ENCODE peak calls at places on chromosomes 6 and 20, in ten cellular contexts. One of them, this sample, is unnamed.

GRCh38 chr6:94341173-94341572 is 921.8 kb upstream of the EPHA7 start:
- DNase-seq in stimulated activated CD8-positive, alpha-beta memory T cell treated with anti-CD3 and anti-CD28 coated beads, Interleukin-12 subunit alpha, Interleukin-12 subunit beta, amount 100 ng/mL, for 4 hours: no peak
- DNase-seq in activated naive CD4-positive, alpha-beta T cell: no peak
- DNase-seq in CD4-positive, alpha-beta memory T cell: no peak
- DNase-seq in NCI-H187: no peak
- DNase-seq in mesendoderm: no peak
- DNase-seq in M059J: no peak
- DNase-seq in left ventricle myocardium superior: no peak
- DNase-seq in stimulated activated CD4-positive, alpha-beta T cell treated with anti-CD3 and anti-CD28 coated beads, Interleukin-1b, Interleukin-23, amount 100 ng/mL, for 1 hour: no peak
- DNase-seq in immature natural killer cell: no peak
- DNase-seq in this sample: no peak

GRCh38 chr6:165245716-165246115 is 63.7 kb downstream of the C6orf118 start:
- DNase-seq in stimulated activated CD8-positive, alpha-beta memory T cell treated with anti-CD3 and anti-CD28 coated beads, Interleukin-12 subunit alpha, Interleukin-12 subunit beta, amount 100 ng/mL, for 4 hours: no peak
- DNase-seq in activated naive CD4-positive, alpha-beta T cell: no peak
- DNase-seq in CD4-positive, alpha-beta memory T cell: no peak
- DNase-seq in NCI-H187: no peak
- DNase-seq in mesendoderm: no peak
- DNase-seq in M059J: no peak
- DNase-seq in left ventricle myocardium superior: no peak
- DNase-seq in stimulated activated CD4-positive, alpha-beta T cell treated with anti-CD3 and anti-CD28 coated beads, Interleukin-1b, Interleukin-23, amount 100 ng/mL, for 1 hour: no peak
- DNase-seq in immature natural killer cell: no peak
- DNase-seq in this sample: no peak

GRCh38 chr6:27770724-27771123 is 141.5 kb downstream of the OR2B2 start:
- DNase-seq in stimulated activated CD8-positive, alpha-beta memory T cell treated with anti-CD3 and anti-CD28 coated beads, Interleukin-12 subunit alpha, Interleukin-12 subunit beta, amount 100 ng/mL, for 4 hours: no peak
- DNase-seq in activated naive CD4-positive, alpha-beta T cell: no peak
- DNase-seq in CD4-positive, alpha-beta memory T cell: no peak
- DNase-seq in NCI-H187: no peak
- DNase-seq in mesendoderm: peak; percentile 21
- DNase-seq in M059J: no peak
- DNase-seq in left ventricle myocardium superior: no peak
- DNase-seq in stimulated activated CD4-positive, alpha-beta T cell treated with anti-CD3 and anti-CD28 coated beads, Interleukin-1b, Interleukin-23, amount 100 ng/mL, for 1 hour: no peak
- DNase-seq in immature natural killer cell: no peak
- DNase-seq in this sample: no peak

GRCh38 chr6:100370265-100370664 is 94.5 kb downstream of the SIM1 start:
- DNase-seq in stimulated activated CD8-positive, alpha-beta memory T cell treated with anti-CD3 and anti-CD28 coated beads, Interleukin-12 subunit alpha, Interleukin-12 subunit beta, amount 100 ng/mL, for 4 hours: no peak
- DNase-seq in activated naive CD4-positive, alpha-beta T cell: no peak
- DNase-seq in CD4-positive, alpha-beta memory T cell: no peak
- DNase-seq in NCI-H187: no peak
- DNase-seq in mesendoderm: no peak
- DNase-seq in M059J: peak; percentile 35
- DNase-seq in left ventricle myocardium superior: no peak
- DNase-seq in stimulated activated CD4-positive, alpha-beta T cell treated with anti-CD3 and anti-CD28 coated beads, Interleukin-1b, Interleukin-23, amount 100 ng/mL, for 1 hour: no peak
- DNase-seq in immature natural killer cell: no peak
- DNase-seq in this sample: no peak

GRCh38 chr6:113464959-113465358 is 392.2 kb upstream of the MARCKS start:
- DNase-seq in stimulated activated CD8-positive, alpha-beta memory T cell treated with anti-CD3 and anti-CD28 coated beads, Interleukin-12 subunit alpha, Interleukin-12 subunit beta, amount 100 ng/mL, for 4 hours: no peak
- DNase-seq in activated naive CD4-positive, alpha-beta T cell: no peak
- DNase-seq in CD4-positive, alpha-beta memory T cell: no peak
- DNase-seq in NCI-H187: no peak
- DNase-seq in mesendoderm: peak; percentile 22
- DNase-seq in M059J: peak; percentile 93
- DNase-seq in left ventricle myocardium superior: no peak
- DNase-seq in stimulated activated CD4-positive, alpha-beta T cell treated with anti-CD3 and anti-CD28 coated beads, Interleukin-1b, Interleukin-23, amount 100 ng/mL, for 1 hour: no peak
- DNase-seq in immature natural killer cell: no peak
- DNase-seq in this sample: no peak

GRCh38 chr6:165557674-165558073 is 105.4 kb downstream of the PDE10A start:
- DNase-seq in stimulated activated CD8-positive, alpha-beta memory T cell treated with anti-CD3 and anti-CD28 coated beads, Interleukin-12 subunit alpha, Interleukin-12 subunit beta, amount 100 ng/mL, for 4 hours: no peak
- DNase-seq in activated naive CD4-positive, alpha-beta T cell: no peak
- DNase-seq in CD4-positive, alpha-beta memory T cell: no peak
- DNase-seq in NCI-H187: no peak
- DNase-seq in mesendoderm: no peak
- DNase-seq in M059J: no peak
- DNase-seq in left ventricle myocardium superior: no peak
- DNase-seq in stimulated activated CD4-positive, alpha-beta T cell treated with anti-CD3 and anti-CD28 coated beads, Interleukin-1b, Interleukin-23, amount 100 ng/mL, for 1 hour: no peak
- DNase-seq in immature natural killer cell: no peak
- DNase-seq in this sample: no peak

GRCh38 chr20:53202781-53203180 is 230.6 kb downstream of the TSHZ2 start:
- DNase-seq in stimulated activated CD8-positive, alpha-beta memory T cell treated with anti-CD3 and anti-CD28 coated beads, Interleukin-12 subunit alpha, Interleukin-12 subunit beta, amount 100 ng/mL, for 4 hours: no peak
- DNase-seq in activated naive CD4-positive, alpha-beta T cell: no peak
- DNase-seq in CD4-positive, alpha-beta memory T cell: no peak
- DNase-seq in NCI-H187: no peak
- DNase-seq in mesendoderm: no peak
- DNase-seq in M059J: peak; percentile 87
- DNase-seq in left ventricle myocardium superior: no peak
- DNase-seq in stimulated activated CD4-positive, alpha-beta T cell treated with anti-CD3 and anti-CD28 coated beads, Interleukin-1b, Interleukin-23, amount 100 ng/mL, for 1 hour: no peak
- DNase-seq in immature natural killer cell: no peak
- DNase-seq in this sample: no peak

GRCh38 chr6:31352497-31353368 is 4.2 kb downstream of the HLA-B start:
- DNase-seq in stimulated activated CD8-positive, alpha-beta memory T cell treated with anti-CD3 and anti-CD28 coated beads, Interleukin-12 subunit alpha, Interleukin-12 subunit beta, amount 100 ng/mL, for 4 hours: no peak
- DNase-seq in activated naive CD4-positive, alpha-beta T cell: no peak
- DNase-seq in CD4-positive, alpha-beta memory T cell: peak; percentile 41
- DNase-seq in NCI-H187: no peak
- DNase-seq in mesendoderm: no peak
- DNase-seq in M059J: peak; percentile 62
- DNase-seq in left ventricle myocardium superior: no peak
- DNase-seq in stimulated activated CD4-positive, alpha-beta T cell treated with anti-CD3 and anti-CD28 coated beads, Interleukin-1b, Interleukin-23, amount 100 ng/mL, for 1 hour: no peak
- DNase-seq in immature natural killer cell: peak; percentile 49
- DNase-seq in this sample: no peak

GRCh38 chr6:53109612-53110011 is 39.0 kb downstream of the GCM1 start:
- DNase-seq in stimulated activated CD8-positive, alpha-beta memory T cell treated with anti-CD3 and anti-CD28 coated beads, Interleukin-12 subunit alpha, Interleukin-12 subunit beta, amount 100 ng/mL, for 4 hours: no peak
- DNase-seq in activated naive CD4-positive, alpha-beta T cell: no peak
- DNase-seq in CD4-positive, alpha-beta memory T cell: no peak
- DNase-seq in NCI-H187: no peak
- DNase-seq in mesendoderm: no peak
- DNase-seq in M059J: no peak
- DNase-seq in left ventricle myocardium superior: no peak
- DNase-seq in stimulated activated CD4-positive, alpha-beta T cell treated with anti-CD3 and anti-CD28 coated beads, Interleukin-1b, Interleukin-23, amount 100 ng/mL, for 1 hour: no peak
- DNase-seq in immature natural killer cell: no peak
- DNase-seq in this sample: no peak

GRCh38 chr6:55776131-55776530 is 99.3 kb downstream of the BMP5 start:
- DNase-seq in stimulated activated CD8-positive, alpha-beta memory T cell treated with anti-CD3 and anti-CD28 coated beads, Interleukin-12 subunit alpha, Interleukin-12 subunit beta, amount 100 ng/mL, for 4 hours: no peak
- DNase-seq in activated naive CD4-positive, alpha-beta T cell: no peak
- DNase-seq in CD4-positive, alpha-beta memory T cell: no peak
- DNase-seq in NCI-H187: no peak
- DNase-seq in mesendoderm: no peak
- DNase-seq in M059J: no peak
- DNase-seq in left ventricle myocardium superior: no peak
- DNase-seq in stimulated activated CD4-positive, alpha-beta T cell treated with anti-CD3 and anti-CD28 coated beads, Interleukin-1b, Interleukin-23, amount 100 ng/mL, for 1 hour: no peak
- DNase-seq in immature natural killer cell: no peak
- DNase-seq in this sample: no peak

GRCh38 chr6:80151641-80152040 is 45.2 kb downstream of the BCKDHB start:
- DNase-seq in stimulated activated CD8-positive, alpha-beta memory T cell treated with anti-CD3 and anti-CD28 coated beads, Interleukin-12 subunit alpha, Interleukin-12 subunit beta, amount 100 ng/mL, for 4 hours: no peak
- DNase-seq in activated naive CD4-positive, alpha-beta T cell: no peak
- DNase-seq in CD4-positive, alpha-beta memory T cell: no peak
- DNase-seq in NCI-H187: no peak
- DNase-seq in mesendoderm: no peak
- DNase-seq in M059J: no peak
- DNase-seq in left ventricle myocardium superior: no peak
- DNase-seq in stimulated activated CD4-positive, alpha-beta T cell treated with anti-CD3 and anti-CD28 coated beads, Interleukin-1b, Interleukin-23, amount 100 ng/mL, for 1 hour: no peak
- DNase-seq in immature natural killer cell: no peak
- DNase-seq in this sample: no peak

GRCh38 chr20:7411075-7411474 is 529.2 kb downstream of the HAO1 start:
- DNase-seq in stimulated activated CD8-positive, alpha-beta memory T cell treated with anti-CD3 and anti-CD28 coated beads, Interleukin-12 subunit alpha, Interleukin-12 subunit beta, amount 100 ng/mL, for 4 hours: no peak
- DNase-seq in activated naive CD4-positive, alpha-beta T cell: no peak
- DNase-seq in CD4-positive, alpha-beta memory T cell: no peak
- DNase-seq in NCI-H187: no peak
- DNase-seq in mesendoderm: peak; percentile 11
- DNase-seq in M059J: no peak
- DNase-seq in left ventricle myocardium superior: no peak
- DNase-seq in stimulated activated CD4-positive, alpha-beta T cell treated with anti-CD3 and anti-CD28 coated beads, Interleukin-1b, Interleukin-23, amount 100 ng/mL, for 1 hour: no peak
- DNase-seq in immature natural killer cell: no peak
- DNase-seq in this sample: no peak

GRCh38 chr6:160088069-160088773 is 33.4 kb upstream of the SLC22A1 start:
- DNase-seq in stimulated activated CD8-positive, alpha-beta memory T cell treated with anti-CD3 and anti-CD28 coated beads, Interleukin-12 subunit alpha, Interleukin-12 subunit beta, amount 100 ng/mL, for 4 hours: no peak
- DNase-seq in activated naive CD4-positive, alpha-beta T cell: no peak
- DNase-seq in CD4-positive, alpha-beta memory T cell: no peak
- DNase-seq in NCI-H187: no peak
- DNase-seq in mesendoderm: peak; percentile 58
- DNase-seq in M059J: peak; percentile 66
- DNase-seq in left ventricle myocardium superior: peak; percentile 71
- DNase-seq in stimulated activated CD4-positive, alpha-beta T cell treated with anti-CD3 and anti-CD28 coated beads, Interleukin-1b, Interleukin-23, amount 100 ng/mL, for 1 hour: no peak
- DNase-seq in immature natural killer cell: no peak
- DNase-seq in this sample: peak; percentile 64

GRCh38 chr6:154482858-154483257 is 27.6 kb downstream of the CNKSR3 start:
- DNase-seq in stimulated activated CD8-positive, alpha-beta memory T cell treated with anti-CD3 and anti-CD28 coated beads, Interleukin-12 subunit alpha, Interleukin-12 subunit beta, amount 100 ng/mL, for 4 hours: no peak
- DNase-seq in activated naive CD4-positive, alpha-beta T cell: no peak
- DNase-seq in CD4-positive, alpha-beta memory T cell: no peak
- DNase-seq in NCI-H187: no peak
- DNase-seq in mesendoderm: no peak
- DNase-seq in M059J: no peak
- DNase-seq in left ventricle myocardium superior: no peak
- DNase-seq in stimulated activated CD4-positive, alpha-beta T cell treated with anti-CD3 and anti-CD28 coated beads, Interleukin-1b, Interleukin-23, amount 100 ng/mL, for 1 hour: no peak
- DNase-seq in immature natural killer cell: no peak
- DNase-seq in this sample: no peak

GRCh38 chr20:58389324-58389967 is 417 bp downstream of the VAPB start:
- DNase-seq in stimulated activated CD8-positive, alpha-beta memory T cell treated with anti-CD3 and anti-CD28 coated beads, Interleukin-12 subunit alpha, Interleukin-12 subunit beta, amount 100 ng/mL, for 4 hours: no peak
- DNase-seq in activated naive CD4-positive, alpha-beta T cell: no peak
- DNase-seq in CD4-positive, alpha-beta memory T cell: no peak
- DNase-seq in NCI-H187: no peak
- DNase-seq in mesendoderm: peak; percentile 67
- DNase-seq in M059J: peak; percentile 56
- DNase-seq in left ventricle myocardium superior: peak; percentile 61
- DNase-seq in stimulated activated CD4-positive, alpha-beta T cell treated with anti-CD3 and anti-CD28 coated beads, Interleukin-1b, Interleukin-23, amount 100 ng/mL, for 1 hour: no peak
- DNase-seq in immature natural killer cell: peak; percentile 68
- DNase-seq in this sample: no peak

GRCh38 chr20:10179574-10180298 is 38.9 kb upstream of the SNAP25 start:
- DNase-seq in stimulated activated CD8-positive, alpha-beta memory T cell treated with anti-CD3 and anti-CD28 coated beads, Interleukin-12 subunit alpha, Interleukin-12 subunit beta, amount 100 ng/mL, for 4 hours: no peak
- DNase-seq in activated naive CD4-positive, alpha-beta T cell: no peak
- DNase-seq in CD4-positive, alpha-beta memory T cell: no peak
- DNase-seq in NCI-H187: no peak
- DNase-seq in mesendoderm: peak; percentile 47
- DNase-seq in M059J: peak; percentile 37
- DNase-seq in left ventricle myocardium superior: no peak
- DNase-seq in stimulated activated CD4-positive, alpha-beta T cell treated with anti-CD3 and anti-CD28 coated beads, Interleukin-1b, Interleukin-23, amount 100 ng/mL, for 1 hour: no peak
- DNase-seq in immature natural killer cell: no peak
- DNase-seq in this sample: no peak

GRCh38 chr6:156513504-156513903 is 263.7 kb upstream of the ARID1B start:
- DNase-seq in stimulated activated CD8-positive, alpha-beta memory T cell treated with anti-CD3 and anti-CD28 coated beads, Interleukin-12 subunit alpha, Interleukin-12 subunit beta, amount 100 ng/mL, for 4 hours: no peak
- DNase-seq in activated naive CD4-positive, alpha-beta T cell: no peak
- DNase-seq in CD4-positive, alpha-beta memory T cell: no peak
- DNase-seq in NCI-H187: no peak
- DNase-seq in mesendoderm: no peak
- DNase-seq in M059J: no peak
- DNase-seq in left ventricle myocardium superior: no peak
- DNase-seq in stimulated activated CD4-positive, alpha-beta T cell treated with anti-CD3 and anti-CD28 coated beads, Interleukin-1b, Interleukin-23, amount 100 ng/mL, for 1 hour: no peak
- DNase-seq in immature natural killer cell: no peak
- DNase-seq in this sample: no peak

GRCh38 chr6:39319621-39320369 is 2.7 kb downstream of the KCNK16 start:
- DNase-seq in stimulated activated CD8-positive, alpha-beta memory T cell treated with anti-CD3 and anti-CD28 coated beads, Interleukin-12 subunit alpha, Interleukin-12 subunit beta, amount 100 ng/mL, for 4 hours: no peak
- DNase-seq in activated naive CD4-positive, alpha-beta T cell: no peak
- DNase-seq in CD4-positive, alpha-beta memory T cell: no peak
- DNase-seq in NCI-H187: no peak
- DNase-seq in mesendoderm: no peak
- DNase-seq in M059J: no peak
- DNase-seq in left ventricle myocardium superior: no peak
- DNase-seq in stimulated activated CD4-positive, alpha-beta T cell treated with anti-CD3 and anti-CD28 coated beads, Interleukin-1b, Interleukin-23, amount 100 ng/mL, for 1 hour: no peak
- DNase-seq in immature natural killer cell: no peak
- DNase-seq in this sample: no peak

GRCh38 chr20:9427430-9427829 is 87.0 kb upstream of the LAMP5 start:
- DNase-seq in stimulated activated CD8-positive, alpha-beta memory T cell treated with anti-CD3 and anti-CD28 coated beads, Interleukin-12 subunit alpha, Interleukin-12 subunit beta, amount 100 ng/mL, for 4 hours: no peak
- DNase-seq in activated naive CD4-positive, alpha-beta T cell: no peak
- DNase-seq in CD4-positive, alpha-beta memory T cell: no peak
- DNase-seq in NCI-H187: no peak
- DNase-seq in mesendoderm: peak; percentile 28
- DNase-seq in M059J: no peak
- DNase-seq in left ventricle myocardium superior: no peak
- DNase-seq in stimulated activated CD4-positive, alpha-beta T cell treated with anti-CD3 and anti-CD28 coated beads, Interleukin-1b, Interleukin-23, amount 100 ng/mL, for 1 hour: no peak
- DNase-seq in immature natural killer cell: no peak
- DNase-seq in this sample: no peak

GRCh38 chr20:44409132-44409600 is 53.7 kb downstream of the HNF4A start:
- DNase-seq in stimulated activated CD8-positive, alpha-beta memory T cell treated with anti-CD3 and anti-CD28 coated beads, Interleukin-12 subunit alpha, Interleukin-12 subunit beta, amount 100 ng/mL, for 4 hours: no peak
- DNase-seq in activated naive CD4-positive, alpha-beta T cell: no peak
- DNase-seq in CD4-positive, alpha-beta memory T cell: no peak
- DNase-seq in NCI-H187: no peak
- DNase-seq in mesendoderm: no peak
- DNase-seq in M059J: peak; percentile 95
- DNase-seq in left ventricle myocardium superior: no peak
- DNase-seq in stimulated activated CD4-positive, alpha-beta T cell treated with anti-CD3 and anti-CD28 coated beads, Interleukin-1b, Interleukin-23, amount 100 ng/mL, for 1 hour: no peak
- DNase-seq in immature natural killer cell: no peak
- DNase-seq in this sample: no peak

GRCh38 chr20:39850236-39850635 is 838.8 kb downstream of the MAFB start:
- DNase-seq in stimulated activated CD8-positive, alpha-beta memory T cell treated with anti-CD3 and anti-CD28 coated beads, Interleukin-12 subunit alpha, Interleukin-12 subunit beta, amount 100 ng/mL, for 4 hours: no peak
- DNase-seq in activated naive CD4-positive, alpha-beta T cell: no peak
- DNase-seq in CD4-positive, alpha-beta memory T cell: no peak
- DNase-seq in NCI-H187: no peak
- DNase-seq in mesendoderm: no peak
- DNase-seq in M059J: peak; percentile 58
- DNase-seq in left ventricle myocardium superior: no peak
- DNase-seq in stimulated activated CD4-positive, alpha-beta T cell treated with anti-CD3 and anti-CD28 coated beads, Interleukin-1b, Interleukin-23, amount 100 ng/mL, for 1 hour: no peak
- DNase-seq in immature natural killer cell: no peak
- DNase-seq in this sample: no peak

GRCh38 chr20:44738779-44739477 is 6.7 kb upstream of the KCNK15 start:
- DNase-seq in stimulated activated CD8-positive, alpha-beta memory T cell treated with anti-CD3 and anti-CD28 coated beads, Interleukin-12 subunit alpha, Interleukin-12 subunit beta, amount 100 ng/mL, for 4 hours: no peak
- DNase-seq in activated naive CD4-positive, alpha-beta T cell: no peak
- DNase-seq in CD4-positive, alpha-beta memory T cell: peak; percentile 38
- DNase-seq in NCI-H187: peak; percentile 19
- DNase-seq in mesendoderm: peak; percentile 96
- DNase-seq in M059J: peak; percentile 89
- DNase-seq in left ventricle myocardium superior: peak; percentile 47
- DNase-seq in stimulated activated CD4-positive, alpha-beta T cell treated with anti-CD3 and anti-CD28 coated beads, Interleukin-1b, Interleukin-23, amount 100 ng/mL, for 1 hour: no peak
- DNase-seq in immature natural killer cell: peak; percentile 26
- DNase-seq in this sample: no peak

GRCh38 chr6:166624275-166624674 is 2.8 kb downstream of the RPS6KA2 start:
- DNase-seq in stimulated activated CD8-positive, alpha-beta memory T cell treated with anti-CD3 and anti-CD28 coated beads, Interleukin-12 subunit alpha, Interleukin-12 subunit beta, amount 100 ng/mL, for 4 hours: no peak
- DNase-seq in activated naive CD4-positive, alpha-beta T cell: no peak
- DNase-seq in CD4-positive, alpha-beta memory T cell: no peak
- DNase-seq in NCI-H187: no peak
- DNase-seq in mesendoderm: no peak
- DNase-seq in M059J: no peak
- DNase-seq in left ventricle myocardium superior: no peak
- DNase-seq in stimulated activated CD4-positive, alpha-beta T cell treated with anti-CD3 and anti-CD28 coated beads, Interleukin-1b, Interleukin-23, amount 100 ng/mL, for 1 hour: no peak
- DNase-seq in immature natural killer cell: no peak
- DNase-seq in this sample: no peak

GRCh38 chr20:3318226-3318884 is 79.4 kb upstream of the SLC4A11 start:
- DNase-seq in stimulated activated CD8-positive, alpha-beta memory T cell treated with anti-CD3 and anti-CD28 coated beads, Interleukin-12 subunit alpha, Interleukin-12 subunit beta, amount 100 ng/mL, for 4 hours: no peak
- DNase-seq in activated naive CD4-positive, alpha-beta T cell: no peak
- DNase-seq in CD4-positive, alpha-beta memory T cell: no peak
- DNase-seq in NCI-H187: no peak
- DNase-seq in mesendoderm: no peak
- DNase-seq in M059J: peak; percentile 34
- DNase-seq in left ventricle myocardium superior: no peak
- DNase-seq in stimulated activated CD4-positive, alpha-beta T cell treated with anti-CD3 and anti-CD28 coated beads, Interleukin-1b, Interleukin-23, amount 100 ng/mL, for 1 hour: no peak
- DNase-seq in immature natural killer cell: no peak
- DNase-seq in this sample: no peak

GRCh38 chr20:33674294-33675126 is at the start of gene NECAB3:
- DNase-seq in stimulated activated CD8-positive, alpha-beta memory T cell treated with anti-CD3 and anti-CD28 coated beads, Interleukin-12 subunit alpha, Interleukin-12 subunit beta, amount 100 ng/mL, for 4 hours: peak; percentile 49
- DNase-seq in activated naive CD4-positive, alpha-beta T cell: no peak
- DNase-seq in CD4-positive, alpha-beta memory T cell: peak; percentile 44
- DNase-seq in NCI-H187: peak; percentile 68
- DNase-seq in mesendoderm: peak; percentile 78
- DNase-seq in M059J: peak; percentile 79
- DNase-seq in left ventricle myocardium superior: peak; percentile 94
- DNase-seq in stimulated activated CD4-positive, alpha-beta T cell treated with anti-CD3 and anti-CD28 coated beads, Interleukin-1b, Interleukin-23, amount 100 ng/mL, for 1 hour: no peak
- DNase-seq in immature natural killer cell: peak; percentile 73
- DNase-seq in this sample: peak; percentile 85

This sample was measured in left cardiac atrium.